ENCODE peak calls at places on chromosomes 7 and 10, in five cellular contexts. Q, T, L, V and C are unnamed samples.

GRCh38 chr7:101330011-101330484 is 8.4 kb upstream of the IFT22 start:
- DNase-seq in Q (no peak), T (no peak), L (no peak), V (no peak), C (no peak)

GRCh38 chr7:80721880-80722595 is 83.6 kb downstream of the CD36 start:
- DNase-seq in Q (no peak), T (peak; percentile 76), L (peak; percentile 29), V (peak; percentile 93), C (peak; percentile 93)

GRCh38 chr10:36943534-36943933 is 181.9 kb upstream of the ANKRD30A start:
- DNase-seq in Q (no peak), T (no peak), L (no peak), V (no peak), C (no peak)

GRCh38 chr7:127819975-127820778 is 168.2 kb downstream of the SND1 start:
- DNase-seq in Q (no peak), T (peak; percentile 11), L (no peak), V (peak; percentile 60), C (peak; percentile 49)

GRCh38 chr10:43292745-43293676 is 26.1 kb upstream of the RASGEF1A start:
- DNase-seq in Q (peak; percentile 55), T (peak; percentile 20), L (peak; percentile 77), V (peak; percentile 72), C (peak; percentile 73)

GRCh38 chr7:12637819-12638592 is 49.4 kb upstream of the ARL4A start:
- DNase-seq in Q (no peak), T (no peak), L (no peak), V (no peak), C (peak; percentile 56)

GRCh38 chr7:130909881-130910672 is 176.1 kb upstream of the KLF14 start:
- DNase-seq in Q (no peak), T (no peak), L (no peak), V (peak; percentile 79), C (no peak)

GRCh38 chr10:44980309-44981171 is 1.9 kb upstream of the DEPP1 start:
- DNase-seq in Q (no peak), T (peak; percentile 85), L (no peak), V (peak; percentile 49), C (no peak)

GRCh38 chr7:34275629-34276028 is 370.3 kb downstream of the BMPER start:
- DNase-seq in Q (no peak), T (no peak), L (no peak), V (no peak), C (no peak)

GRCh38 chr7:45088821-45089313 is at the start of gene NACAD:
- DNase-seq in Q (no peak), T (no peak), L (peak; percentile 63), V (peak; percentile 54), C (peak; percentile 78)

GRCh38 chr7:71465741-71466189 is 333.8 kb downstream of the GALNT17 start:
- DNase-seq in Q (peak; percentile 58), T (no peak), L (no peak), V (no peak), C (no peak)
- H3K9ac ChIP-seq in Q (no peak overlapping the region), T (no peak overlapping the region), L (no peak overlapping the region), V (no peak overlapping the region), C (no peak overlapping the region)

DNA sequence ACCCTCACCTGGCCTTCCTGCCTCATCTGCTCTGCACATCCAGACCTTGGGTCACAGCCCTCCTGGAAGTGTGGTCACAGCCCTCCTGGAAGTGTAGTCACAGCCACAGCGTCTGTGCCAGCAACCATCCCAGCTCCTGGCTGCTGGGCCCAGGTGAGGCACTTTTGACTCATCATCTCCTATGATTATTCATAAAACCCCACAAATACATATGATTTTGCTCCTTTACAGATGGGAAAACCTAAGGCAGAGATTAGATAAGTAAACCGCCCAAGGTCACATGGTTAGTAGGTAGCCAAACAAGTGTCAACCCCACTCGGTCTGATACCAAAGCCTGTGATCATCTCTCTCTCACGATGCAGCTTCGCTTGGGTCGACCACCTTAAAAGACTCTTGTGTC is 94.3 kb downstream of the PRLHR start:
- DNase-seq in Q (no peak), T (peak; percentile 88), L (no peak), V (peak; percentile 22), C (no peak)
- H3K9ac ChIP-seq in Q (no peak overlapping the region), T (peak overlapping the region; percentile 46), L (no peak overlapping the region), V (no peak overlapping the region), C (no peak overlapping the region)

GRCh38 chr7:134071355-134072331 is 55.5 kb upstream of the LRGUK start:
- DNase-seq in Q (no peak), T (no peak), L (no peak), V (no peak), C (no peak)

GRCh38 chr7:134068670-134069069 is 58.5 kb upstream of the LRGUK start:
- DNase-seq in Q (no peak), T (no peak), L (no peak), V (no peak), C (no peak)

GRCh38 chr7:134067164-134067563 is 60.0 kb upstream of the LRGUK start:
- DNase-seq in Q (no peak), T (no peak), L (no peak), V (no peak), C (no peak)

GRCh38 chr7:134069187-134069586 is 58.0 kb upstream of the LRGUK start:
- DNase-seq in Q (no peak), T (no peak), L (no peak), V (no peak), C (no peak)

GRCh38 chr7:134070673-134071072 is 56.5 kb upstream of the LRGUK start:
- DNase-seq in Q (no peak), T (no peak), L (no peak), V (no peak), C (no peak)
- H3K9ac ChIP-seq in Q (no peak overlapping the region), T (no peak overlapping the region), L (no peak overlapping the region), V (no peak overlapping the region), C (no peak overlapping the region)

DNA sequence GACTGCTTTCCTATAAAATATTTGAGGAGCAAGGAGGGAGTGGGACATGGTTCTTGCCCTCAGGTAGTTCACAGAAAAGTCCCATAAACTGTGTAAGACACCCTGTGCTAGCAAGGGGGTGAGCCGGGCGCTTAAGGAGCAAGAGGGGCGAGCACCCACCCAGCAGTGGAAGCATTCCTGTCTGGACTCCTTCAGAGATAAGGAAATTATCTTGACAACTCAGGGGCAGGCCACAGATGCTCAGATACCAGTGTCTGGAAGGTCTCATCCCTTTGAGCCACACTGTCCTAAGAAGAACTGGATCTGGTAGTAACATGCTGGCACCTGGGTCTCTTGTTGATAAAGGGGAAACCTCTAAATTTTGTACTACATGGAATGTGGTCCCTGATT is 54.1 kb downstream of the DAGLB start:
- DNase-seq in Q (no peak), T (no peak), L (no peak), V (no peak), C (no peak)
- H3K9ac ChIP-seq in Q (no peak overlapping the region), T (no peak overlapping the region), L (no peak overlapping the region), V (peak overlapping the region; percentile 51), C (peak overlapping the region; percentile 45)

DNA sequence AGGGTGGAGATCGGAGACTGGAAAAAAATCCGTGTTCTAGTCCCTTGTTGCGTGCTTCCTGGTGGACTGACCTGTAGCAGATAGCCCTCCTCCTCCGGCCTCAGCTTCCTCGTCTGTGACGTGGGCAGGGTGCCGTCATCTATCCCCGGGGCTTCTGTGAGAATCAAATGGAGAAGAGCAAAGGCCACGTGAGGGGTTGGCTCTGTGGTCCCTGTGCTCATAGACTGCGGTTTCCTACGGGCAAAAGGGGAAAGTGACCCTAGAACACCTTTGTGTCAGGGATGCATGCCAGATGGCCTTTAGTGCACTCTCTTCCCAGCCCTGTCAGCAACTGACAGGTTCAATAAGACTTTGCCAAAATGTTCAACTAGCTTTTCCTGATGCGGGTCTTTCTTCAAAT is 33.7 kb downstream of the GRK5 start:
- DNase-seq in Q (no peak), T (no peak), L (no peak), V (no peak), C (no peak)
- H3K9ac ChIP-seq in Q (no peak overlapping the region), T (no peak overlapping the region), L (no peak overlapping the region), V (no peak overlapping the region), C (no peak overlapping the region)

DNA sequence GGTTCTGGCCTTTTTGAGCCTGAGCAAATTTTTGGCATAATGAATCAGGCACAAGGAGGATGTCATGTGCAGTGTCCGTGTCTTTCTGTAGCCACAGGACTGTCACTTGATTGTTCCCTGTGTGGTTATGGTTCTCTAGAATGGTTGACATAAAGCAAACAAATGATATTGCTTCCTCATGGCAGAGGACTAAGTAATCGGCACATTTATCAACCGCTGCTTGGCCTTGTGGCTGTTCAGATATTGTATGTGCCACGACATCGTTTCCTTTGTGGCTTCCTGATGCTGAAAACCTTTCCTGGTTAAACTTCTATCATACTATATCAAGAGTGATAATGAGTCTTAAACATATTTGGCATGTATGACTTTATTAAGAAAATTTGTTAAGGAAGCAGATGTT is 598.8 kb downstream of the SUGCT start:
- DNase-seq in Q (no peak), T (no peak), L (no peak), V (no peak), C (no peak)
- H3K9ac ChIP-seq in Q (no peak overlapping the region), T (no peak overlapping the region), L (no peak overlapping the region), V (no peak overlapping the region), C (no peak overlapping the region)

GRCh38 chr10:119421887-119422684 is 120.4 kb downstream of the RGS10 start:
- DNase-seq in Q (no peak), T (no peak), L (no peak), V (peak; percentile 77), C (peak; percentile 64)
- H3K9ac ChIP-seq in Q (no peak overlapping the region), T (no peak overlapping the region), L (no peak overlapping the region), V (no peak overlapping the region), C (no peak overlapping the region)

GRCh38 chr7:114795475-114795874 is 126.4 kb upstream of the MDFIC start:
- DNase-seq in Q (no peak), T (no peak), L (no peak), V (no peak), C (no peak)

GRCh38 chr7:114802628-114803027 is 119.3 kb upstream of the MDFIC start:
- DNase-seq in Q (no peak), T (no peak), L (no peak), V (no peak), C (no peak)

DNA sequence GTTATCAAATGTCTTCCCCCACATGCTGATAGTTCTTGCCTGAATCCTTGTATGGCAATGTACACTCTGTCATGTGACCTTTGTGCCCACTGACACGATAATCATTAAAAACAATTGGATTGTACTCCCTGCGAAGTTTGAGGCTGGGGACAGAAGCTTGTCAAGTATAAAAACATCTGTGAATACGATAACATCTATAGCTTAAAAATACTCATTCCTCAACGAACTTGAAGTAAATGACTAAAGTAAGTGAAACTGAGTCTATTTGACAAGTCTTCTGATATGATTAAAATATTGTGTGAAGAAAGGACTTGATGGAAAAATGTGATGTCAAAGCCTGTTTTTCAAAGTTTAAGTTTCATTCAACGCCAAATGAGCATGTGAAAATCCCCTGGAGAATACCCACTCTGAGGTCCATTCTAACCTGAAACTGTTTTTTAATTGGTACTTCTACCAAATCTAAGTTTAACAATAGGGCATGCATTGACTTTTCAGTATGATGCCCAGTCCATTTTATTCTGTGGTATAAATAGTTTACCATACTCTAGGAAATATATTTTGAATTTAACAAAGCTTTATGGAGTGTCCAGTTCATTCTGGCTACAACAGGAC is 122.3 kb upstream of the MDFIC start:
- DNase-seq in Q (no peak), T (no peak), L (no peak), V (no peak), C (no peak)
- H3K9ac ChIP-seq in Q (no peak overlapping the region), T (no peak overlapping the region), L (no peak overlapping the region), V (no peak overlapping the region), C (no peak overlapping the region)